ENCODE peak calls at places on chromosomes 4 and X, in ten cellular contexts. V is endothelial cell; B is GOT3; F is sciatic nerve; K is CD8-positive, alpha-beta T cell; A is stimulated activated CD4-positive, alpha-beta T cell treated with anti-CD3 and anti-CD28 coated beads, Interleukin-1b, Interleukin-23, amount 100 ng/mL, for 4 hours; M is astrocyte of the spinal cord; S is H54; D is brain microvascular endothelial cell; H is left cardiac atrium. G is an unnamed sample.

GRCh38 chr4:6674500-6675149 is 19.1 kb upstream of the S100P start:
- DNase-seq in V (no peak), B (no peak), F (no peak), K (peak), A (peak), M (peak), S (no peak), D (peak), H (no peak), G (peak)

GRCh38 chrX:111168314-111168713 is 72.3 kb downstream of the PAK3 start:
- DNase-seq in V (peak), B (no peak), F (no peak), K (no peak), A (no peak), M (no peak), S (no peak), D (no peak), H (no peak), G (peak)

GRCh38 chr4:25095756-25096552 is 64.3 kb downstream of the SEPSECS start:
- DNase-seq in V (no peak), B (no peak), F (no peak), K (no peak), A (no peak), M (no peak), S (no peak), D (no peak), H (peak), G (no peak)

GRCh38 chrX:134718329-134719317 is 60.4 kb upstream of the PLAC1 start:
- DNase-seq in V (no peak), B (no peak), F (no peak), K (no peak), A (no peak), M (peak), S (peak), D (peak), H (no peak), G (peak)

GRCh38 chr4:6150046-6150735 is 50.2 kb downstream of the JAKMIP1 start:
- DNase-seq in V (no peak), B (no peak), F (no peak), K (no peak), A (no peak), M (no peak), S (no peak), D (no peak), H (no peak), G (no peak)

GRCh38 chrX:120791013-120791643 is 84.5 kb downstream of the CT47B1 start:
- DNase-seq in V (no peak), B (no peak), F (peak), K (no peak), A (no peak), M (peak), S (peak), D (peak), H (peak), G (peak)

GRCh38 chrX:41407816-41408215 is 39.3 kb upstream of the NYX start:
- DNase-seq in V (no peak), B (no peak), F (peak), K (no peak), A (no peak), M (no peak), S (no peak), D (no peak), H (no peak), G (no peak)

GRCh38 chr4:144518181-144518895 is 127.6 kb upstream of the HHIP start:
- DNase-seq in V (no peak), B (no peak), F (no peak), K (no peak), A (no peak), M (peak), S (no peak), D (peak), H (no peak), G (peak)

GRCh38 chr4:21554510-21554909 is 394.1 kb downstream of the KCNIP4 start:
- DNase-seq in V (no peak), B (no peak), F (no peak), K (no peak), A (no peak), M (no peak), S (no peak), D (no peak), H (no peak), G (no peak)

GRCh38 chrX:18354369-18355329 is at the start of gene SCML2:
- DNase-seq in V (peak), B (peak), F (no peak), K (no peak), A (no peak), M (peak), S (no peak), D (peak), H (peak), G (peak)

GRCh38 chrX:131650637-131651410 is 107.0 kb downstream of the OR13H1 start:
- DNase-seq in V (no peak), B (no peak), F (no peak), K (no peak), A (no peak), M (peak), S (peak), D (no peak), H (no peak), G (peak)

GRCh38 chr4:22643952-22644351 is 48.8 kb upstream of the GBA3 start:
- DNase-seq in V (no peak), B (no peak), F (no peak), K (no peak), A (no peak), M (no peak), S (no peak), D (no peak), H (no peak), G (no peak)

GRCh38 chrX:13226214-13226613 is 93.6 kb downstream of the ATXN3L start:
- DNase-seq in V (no peak), B (no peak), F (no peak), K (no peak), A (no peak), M (no peak), S (no peak), D (no peak), H (no peak), G (no peak)

GRCh38 chr4:72313121-72313520 is 255.9 kb downstream of the ADAMTS3 start:
- DNase-seq in V (no peak), B (no peak), F (no peak), K (no peak), A (no peak), M (no peak), S (no peak), D (no peak), H (no peak), G (no peak)

GRCh38 chrX:123563167-123563566 is 169.7 kb downstream of the THOC2 start:
- DNase-seq in V (no peak), B (no peak), F (no peak), K (no peak), A (no peak), M (no peak), S (no peak), D (no peak), H (no peak), G (no peak)

GRCh38 chr4:20512980-20513379 is 187.3 kb upstream of the PACRGL start:
- DNase-seq in V (no peak), B (no peak), F (no peak), K (no peak), A (no peak), M (no peak), S (no peak), D (no peak), H (no peak), G (no peak)

GRCh38 chr4:78379991-78380739 is 171.4 kb upstream of the ANXA3 start:
- DNase-seq in V (no peak), B (no peak), F (no peak), K (no peak), A (no peak), M (peak), S (no peak), D (no peak), H (no peak), G (peak)

GRCh38 chr4:8581094-8581861 is 1.1 kb downstream of the GPR78 start:
- DNase-seq in V (no peak), B (no peak), F (peak), K (no peak), A (no peak), M (no peak), S (no peak), D (no peak), H (no peak), G (no peak)

GRCh38 chrX:3962511-3963350 is 249.3 kb upstream of the PRKX start:
- DNase-seq in V (peak), B (no peak), F (no peak), K (no peak), A (no peak), M (peak), S (no peak), D (peak), H (no peak), G (no peak)

GRCh38 chr4:142222127-142222526 is 585.7 kb downstream of the IL15 start:
- DNase-seq in V (no peak), B (no peak), F (no peak), K (no peak), A (no peak), M (no peak), S (no peak), D (no peak), H (no peak), G (no peak)

GRCh38 chr4:153153339-153153851 is 50.8 kb upstream of the TRIM2 start:
- DNase-seq in V (peak), B (no peak), F (peak), K (peak), A (peak), M (peak), S (peak), D (peak), H (peak), G (peak)

GRCh38 chrX:75596178-75596577 is 73.3 kb upstream of the ZDHHC15 start:
- DNase-seq in V (no peak), B (no peak), F (no peak), K (no peak), A (no peak), M (no peak), S (no peak), D (no peak), H (no peak), G (no peak)

GRCh38 chr4:96352051-96352517 is 512.2 kb downstream of the PDHA2 start:
- DNase-seq in V (peak), B (no peak), F (no peak), K (no peak), A (no peak), M (peak), S (no peak), D (peak), H (no peak), G (no peak)